ENCODE peak calls at places on chromosomes 6 and 20, in eight cellular contexts. A, N, O, X, Y, K, L and W are unnamed samples.

GRCh38 chr6:141421378-141421777 is 711.3 kb upstream of the GJE1 start:
- DNase-seq in Y (no peak), N (no peak), X (no peak), O (peak; percentile 86), A (no peak), L (no peak), K (no peak), W (no peak)

GRCh38 chr20:4304601-4305000 is 289.2 kb upstream of the RNF24 start:
- DNase-seq in A (no peak), L (no peak), Y (no peak), N (no peak), X (peak; percentile 49), K (no peak), O (no peak), W (no peak)

GRCh38 chr6:57255451-57256181 is 33.5 kb upstream of the RAB23 start:
- DNase-seq in L (no peak), O (no peak), X (no peak), K (no peak), N (no peak), A (no peak), Y (no peak), W (no peak)

GRCh38 chr6:166626177-166627038 is 643 bp downstream of the RPS6KA2 start:
- DNase-seq in A (no peak), L (no peak), Y (peak; percentile 64), X (peak; percentile 63), K (no peak), N (no peak), O (no peak), W (no peak)

GRCh38 chr6:14965340-14966102 is 280.3 kb upstream of the JARID2 start:
- DNase-seq in L (no peak), N (no peak), Y (no peak), O (no peak), A (no peak), X (no peak), K (no peak), W (no peak)

GRCh38 chr6:29663300-29664039 is 6.6 kb downstream of the MOG start:
- DNase-seq in L (no peak), N (no peak), X (no peak), A (no peak), O (no peak), Y (no peak), K (no peak), W (no peak)

GRCh38 chr6:13044896-13045295 is 283.4 kb downstream of the TBC1D7 start:
- DNase-seq in Y (no peak), O (no peak), K (no peak), X (no peak), N (no peak), A (no peak), L (no peak), W (no peak)

GRCh38 chr6:51559059-51559458 is 528.4 kb downstream of the PKHD1 start:
- DNase-seq in N (peak; percentile 40), L (peak; percentile 20), K (no peak), A (no peak), X (no peak), O (no peak), Y (no peak), W (no peak)

GRCh38 chr20:59634435-59635005 is 30.2 kb downstream of the PHACTR3 start:
- DNase-seq in N (no peak), X (peak; percentile 47), A (peak; percentile 55), O (no peak), K (no peak), Y (no peak), L (no peak), W (no peak)

GRCh38 chr20:49984426-49985153 is 1.8 kb downstream of the SNAI1 start:
- DNase-seq in X (no peak), O (no peak), L (no peak), N (no peak), K (no peak), A (no peak), Y (no peak), W (no peak)
- H3K4me1 ChIP-seq in X (no peaks in the 10 kb centered on the region), O (peaks cover 60% of the 10 kb centered on the region), L (peaks cover 4% of the 10 kb centered on the region), N (peaks cover 17% of the 10 kb centered on the region), K (peaks cover 79% of the 10 kb centered on the region), A (peaks cover 56% of the 10 kb centered on the region), Y (peaks cover 58% of the 10 kb centered on the region), W (peaks cover 80% of the 10 kb centered on the region)

GRCh38 chr6:116215414-116215813 is 38.5 kb downstream of the TSPYL4 start:
- DNase-seq in O (peak; percentile 47), Y (no peak), N (no peak), X (no peak), A (no peak), K (no peak), L (no peak), W (no peak)

GRCh38 chr6:116218866-116219265 is 35.0 kb downstream of the TSPYL4 start:
- DNase-seq in Y (no peak), O (no peak), N (no peak), K (no peak), A (no peak), X (no peak), L (no peak), W (no peak)

GRCh38 chr6:116217069-116217468 is 36.8 kb downstream of the TSPYL4 start:
- DNase-seq in X (no peak), A (no peak), L (no peak), Y (no peak), N (no peak), K (no peak), O (peak; percentile 11), W (no peak)

GRCh38 chr6:116220172-116220571 is 33.7 kb downstream of the TSPYL4 start:
- DNase-seq in A (no peak), X (no peak), Y (no peak), K (peak; percentile 24), L (no peak), O (peak; percentile 18), N (no peak), W (no peak)

DNA sequence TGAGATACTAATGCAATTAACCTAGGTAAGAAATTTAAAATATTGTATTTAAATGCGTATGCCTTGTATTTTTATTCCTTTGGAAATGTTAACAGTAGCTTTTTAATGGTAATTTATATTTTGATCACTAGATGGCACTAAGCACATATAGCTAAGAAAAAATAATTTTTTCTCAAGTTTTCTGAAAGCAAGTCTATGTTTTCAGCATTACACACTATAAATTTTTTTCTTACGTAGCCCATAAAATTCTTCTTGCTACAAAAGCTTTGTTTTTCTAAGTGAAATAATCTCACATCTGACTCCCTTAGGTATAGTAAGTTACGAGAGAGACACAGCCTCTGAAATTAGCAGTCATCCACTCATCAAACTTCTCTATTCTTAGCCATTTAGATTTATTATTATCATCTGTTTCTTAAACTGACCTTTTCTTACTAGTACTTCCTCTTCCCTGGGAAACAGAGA is 35.7 kb downstream of the TSPYL4 start:
- DNase-seq in O (no peak), N (no peak), L (no peak), K (no peak), X (no peak), Y (no peak), A (no peak), W (no peak)
- TF ChIP-seq CTCF in O (peak; percentile 35), N (peak; percentile 66), L (peak; percentile 9), K (peak; percentile 64), X (peak; percentile 69), Y (peak; percentile 47), A (no peak), W (no peak)

DNA sequence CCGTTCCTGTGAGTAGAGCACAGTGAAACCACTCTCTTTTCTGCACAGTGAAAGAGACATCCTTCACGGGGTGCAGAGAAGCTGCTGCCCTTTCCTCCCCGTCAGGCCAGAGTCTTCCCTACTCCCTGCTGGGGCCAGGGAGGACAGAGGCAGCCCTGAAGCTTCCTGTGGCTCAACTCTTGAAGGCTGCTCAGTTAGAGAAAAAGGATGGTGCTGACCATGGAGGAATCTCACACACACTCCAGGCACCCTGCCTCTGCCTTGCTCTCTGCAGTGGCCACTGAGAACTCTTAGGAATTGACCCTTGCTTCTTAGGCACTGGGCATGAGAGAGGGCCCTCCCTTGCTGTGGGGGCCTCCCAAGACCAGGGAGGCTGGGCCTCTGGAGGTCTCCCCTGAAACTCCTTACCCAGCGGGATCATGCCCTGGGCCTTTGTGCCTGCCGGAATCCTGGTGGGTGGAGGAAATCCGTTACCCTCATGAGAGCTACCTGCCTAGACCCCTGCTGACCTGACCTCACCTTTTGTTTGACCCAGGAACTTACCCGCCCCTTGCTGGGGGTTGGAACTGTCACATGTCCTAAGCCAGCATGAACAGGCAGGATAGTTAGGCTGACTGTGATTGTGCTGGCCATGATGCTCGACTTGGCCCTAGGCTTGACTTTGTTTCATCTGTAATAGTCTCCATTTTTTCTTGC is 65.0 kb upstream of the CD93 start:
- DNase-seq in O (no peak), X (peak; percentile 53), L (no peak), Y (no peak), K (no peak), N (peak; percentile 17), A (peak; percentile 72), W (no peak)
- H3K4me1 ChIP-seq in O (peaks cover 42% of the 10 kb centered on the region), X (no peaks in the 10 kb centered on the region), L (no peaks in the 10 kb centered on the region), Y (peaks cover 60% of the 10 kb centered on the region), K (peaks cover 81% of the 10 kb centered on the region), N (no peaks in the 10 kb centered on the region), A (peaks cover 63% of the 10 kb centered on the region), W (peaks cover 90% of the 10 kb centered on the region)

GRCh38 chr20:63564036-63564810 is 9.8 kb downstream of the HELZ2 start:
- DNase-seq in L (no peak), X (no peak), A (no peak), Y (no peak), N (no peak), O (no peak), K (no peak), W (no peak)
- TF ChIP-seq CTCF in L (no peak), X (no peak), A (no peak), Y (no peak), N (no peak), O (no peak), K (no peak), W (no peak)

GRCh38 chr20:51412991-51413471 is 129.5 kb downstream of the NFATC2 start:
- DNase-seq in L (no peak), K (peak; percentile 42), N (no peak), Y (no peak), O (no peak), X (peak; percentile 73), A (no peak), W (no peak)
- H3K4me1 ChIP-seq in L (no peaks in the 10 kb centered on the region), K (peaks cover 42% of the 10 kb centered on the region), N (no peaks in the 10 kb centered on the region), Y (peaks cover 24% of the 10 kb centered on the region), O (peaks cover 13% of the 10 kb centered on the region), X (no peaks in the 10 kb centered on the region), A (peaks cover 19% of the 10 kb centered on the region), W (peaks cover 65% of the 10 kb centered on the region)

GRCh38 chr6:65229768-65230167 is 477.3 kb downstream of the EYS start:
- DNase-seq in O (peak; percentile 16), N (no peak), A (no peak), K (no peak), Y (no peak), X (no peak), L (no peak), W (no peak)

DNA sequence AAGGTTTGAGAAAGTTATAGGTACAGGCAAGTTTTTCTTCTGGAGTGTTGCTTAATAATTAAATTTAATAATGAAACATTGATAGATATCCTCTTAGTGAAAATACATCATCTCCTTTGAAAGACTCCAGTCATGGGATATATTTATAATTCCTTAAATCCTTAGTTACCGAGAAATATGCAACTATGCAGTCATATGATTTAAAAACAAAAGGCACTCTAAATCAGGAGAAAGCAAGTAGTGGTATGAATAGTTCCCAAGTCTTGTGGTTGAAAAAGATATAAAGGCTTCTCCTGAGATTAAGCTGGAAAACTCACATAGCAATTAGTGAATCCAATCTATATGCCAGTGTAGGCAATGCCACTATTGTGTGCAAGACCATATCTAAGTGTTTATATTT is 475.4 kb downstream of the EYS start:
- DNase-seq in X (no peak), N (no peak), Y (no peak), A (no peak), K (no peak), L (no peak), O (no peak), W (no peak)
- TF ChIP-seq CTCF in X (no peak), N (no peak), Y (no peak), A (no peak), K (no peak), L (no peak), O (no peak), W (no peak)